ENCODE peak calls at places on chromosome 7, in nine cellular contexts. Z is colonic mucosa, G is brain microvascular endothelial cell, T is IMR-90, S is HL-60, C is gastrocnemius medialis, V is adrenal gland, R is RWPE1, W is thoracic aorta. H is an unnamed sample.

GRCh38 chr7:149256568-149256967 is 5.4 kb upstream of the ZNF783 start:
- DNase-seq in C (no peak), S (no peak), R (no peak), G (no peak), T (no peak), V (no peak), Z (no peak), W (no peak), H (no peak)

GRCh38 chr7:94452257-94452656 is 57.4 kb upstream of the CASD1 start:
- DNase-seq in Z (no peak), G (no peak), T (peak; percentile 5), V (no peak), R (no peak), C (no peak), W (no peak), S (no peak), H (no peak)

GRCh38 chr7:101553018-101553770 is 75.9 kb downstream of the MYL10 start:
- DNase-seq in S (no peak), Z (no peak), T (no peak), C (peak; percentile 6), G (no peak), R (no peak), V (no peak), W (no peak), H (no peak)

GRCh38 chr7:101112233-101112632 is 14.7 kb upstream of the SERPINE1 start:
- DNase-seq in W (no peak), T (no peak), V (peak; percentile 61), Z (no peak), S (no peak), R (no peak), G (peak; percentile 96), C (peak; percentile 59), H (no peak)

GRCh38 chr7:148379693-148380092 is 210.9 kb upstream of the C7orf33 start:
- DNase-seq in C (no peak), W (no peak), Z (no peak), R (no peak), T (no peak), G (no peak), S (no peak), V (no peak), H (no peak)

GRCh38 chr7:116194115-116194514 is 16.2 kb upstream of the TES start:
- DNase-seq in S (no peak), C (no peak), G (no peak), T (peak; percentile 61), Z (no peak), R (no peak), V (no peak), W (no peak), H (no peak)

GRCh38 chr7:128201067-128201689 is 39.9 kb upstream of the LEP start:
- DNase-seq in R (no peak), V (no peak), G (no peak), W (no peak), S (no peak), T (no peak), Z (no peak), C (no peak), H (no peak)

GRCh38 chr7:95636140-95636539 is 39.8 kb upstream of the PDK4 start:
- DNase-seq in W (no peak), V (no peak), C (no peak), R (peak; percentile 18), G (peak; percentile 3), Z (no peak), S (no peak), T (no peak), H (no peak)

GRCh38 chr7:99038086-99038855 is 105.6 kb downstream of the SMURF1 start:
- DNase-seq in T (no peak), R (no peak), W (no peak), Z (no peak), G (no peak), V (no peak), S (no peak), C (no peak), H (no peak)

GRCh38 chr7:37342665-37343471 is 105.8 kb downstream of the ELMO1 start:
- DNase-seq in C (no peak), T (no peak), R (no peak), W (no peak), G (no peak), V (peak; percentile 16), Z (peak; percentile 27), S (peak; percentile 75), H (no peak)

GRCh38 chr7:91263359-91264082 is 712 bp upstream of the FZD1 start:
- DNase-seq in Z (peak; percentile 46), T (no peak), G (no peak), S (no peak), C (no peak), V (peak; percentile 42), W (no peak), R (no peak), H (peak; percentile 41)

GRCh38 chr7:69062020-69062760 is 536.1 kb upstream of the AUTS2 start:
- DNase-seq in W (no peak), C (no peak), S (peak; percentile 2), G (no peak), R (no peak), V (no peak), T (peak; percentile 37), Z (no peak), H (no peak)

GRCh38 chr7:7490003-7490402 is 45.7 kb downstream of the COL28A1 start:
- DNase-seq in T (no peak), S (no peak), G (no peak), Z (no peak), V (no peak), W (no peak), C (no peak), R (no peak), H (no peak)

GRCh38 chr7:41732279-41733062 is 29.6 kb upstream of the INHBA start:
- DNase-seq in Z (no peak), C (no peak), W (no peak), V (no peak), T (peak; percentile 33), G (no peak), S (no peak), R (peak; percentile 13), H (no peak)

GRCh38 chr7:70098133-70098561 is 499.9 kb downstream of the AUTS2 start:
- DNase-seq in R (no peak), Z (no peak), G (no peak), C (no peak), T (no peak), V (peak; percentile 3), W (no peak), S (no peak), H (no peak)

GRCh38 chr7:44633254-44634186 is 27.1 kb downstream of the OGDH start:
- DNase-seq in T (peak; percentile 97), G (peak; percentile 92), R (peak; percentile 15), V (peak; percentile 91), Z (peak; percentile 63), S (no peak), C (peak; percentile 84), W (no peak), H (peak; percentile 71)
- H3K27ac ChIP-seq in T (peak overlapping the region; percentile 57), G (peak overlapping the region; percentile 84), R (peak overlapping the region; percentile 99), V (peak overlapping the region; percentile 77), Z (peak overlapping the region; percentile 91), S (peak overlapping the region; percentile 31), C (peak overlapping the region; percentile 93), W (peak overlapping the region; percentile 84), H (peak overlapping the region; percentile 82)

GRCh38 chr7:1078519-1078918 is 9.4 kb upstream of the GPER1 start:
- DNase-seq in S (no peak), G (no peak), V (no peak), T (no peak), Z (no peak), R (no peak), W (no peak), C (no peak), H (no peak)

GRCh38 chr7:1073211-1073977 is 14.5 kb upstream of the GPER1 start:
- DNase-seq in G (no peak), T (no peak), V (no peak), R (no peak), Z (no peak), W (no peak), S (no peak), C (no peak), H (no peak)

GRCh38 chr7:1078985-1079384 is 8.9 kb upstream of the GPER1 start:
- DNase-seq in Z (peak; percentile 57), G (no peak), C (no peak), W (no peak), S (no peak), T (no peak), R (no peak), V (no peak), H (no peak)

GRCh38 chr7:1074593-1075431 is 13.1 kb upstream of the GPER1 start:
- DNase-seq in S (no peak), R (no peak), G (no peak), Z (no peak), T (no peak), C (no peak), V (no peak), W (no peak), H (no peak)

GRCh38 chr7:1076184-1077072 is 11.5 kb upstream of the GPER1 start:
- DNase-seq in C (no peak), R (no peak), G (no peak), S (no peak), T (no peak), W (no peak), Z (no peak), V (peak; percentile 81), H (no peak)
- TF ChIP-seq CTCF in C (no peak), R (no peak), G (no peak), S (no peak), T (no peak), W (no peak), Z (no peak), V (no peak), H (no peak)

DNA sequence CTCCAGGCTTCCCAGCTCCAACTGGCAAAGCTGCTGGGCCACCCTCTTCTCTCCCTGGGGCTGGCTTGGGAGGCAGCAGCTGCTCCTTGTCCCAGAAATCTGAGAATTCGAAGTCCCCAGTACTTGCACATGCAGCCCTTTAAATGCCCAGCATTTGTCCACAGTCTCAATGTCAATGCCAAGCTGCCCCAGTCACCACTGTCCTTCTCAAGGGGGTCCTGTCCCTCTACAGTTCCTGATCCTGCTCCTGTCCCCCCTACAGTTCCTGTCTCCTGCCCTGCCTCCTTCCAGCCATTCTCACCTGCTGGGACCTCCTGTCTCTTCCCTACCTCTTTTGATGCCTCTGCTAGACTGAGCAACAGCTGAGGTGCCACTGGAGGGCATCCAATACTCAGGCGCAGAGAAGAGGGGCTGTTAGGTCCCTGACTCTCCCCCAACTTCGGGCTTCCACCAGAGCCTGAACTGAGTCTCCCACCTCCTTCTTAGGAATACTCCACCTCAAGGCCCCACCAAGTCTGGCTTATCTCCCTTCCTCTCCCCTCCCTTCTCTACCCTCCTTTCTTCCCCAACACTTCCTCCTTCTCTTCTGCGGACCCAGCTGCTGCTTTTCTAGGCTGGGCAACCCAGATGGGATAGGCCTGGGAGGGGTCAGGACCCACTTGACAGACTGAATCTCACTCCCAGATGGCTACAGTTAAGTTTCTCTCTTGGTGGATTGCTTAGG is 4.7 kb upstream of the HOXA11 start:
- DNase-seq in C (no peak), W (no peak), G (no peak), V (no peak), Z (no peak), R (no peak), S (no peak), T (no peak), H (no peak)
- H3K27ac ChIP-seq in C (peak overlapping the region; percentile 98), W (no peak overlapping the region), G (no peak overlapping the region), V (no peak overlapping the region), Z (peak overlapping the region; percentile 94), R (peak overlapping the region; percentile 88), S (no peak overlapping the region), T (no peak overlapping the region), H (no peak overlapping the region)

GRCh38 chr7:4641091-4641666 is 40.9 kb upstream of the FOXK1 start:
- DNase-seq in C (no peak), V (no peak), T (no peak), G (no peak), Z (no peak), R (no peak), W (no peak), S (no peak), H (no peak)
- TF ChIP-seq CTCF in C (no peak), V (no peak), T (no peak), G (peak; percentile 30), Z (no peak), R (no peak), W (peak; percentile 30), S (no peak), H (no peak)

H was measured in lung.